ENCODE peak calls at places on chromosomes 12 and 14, in four cellular contexts. K is naive thymus-derived CD4-positive, alpha-beta T cell; Z is DMS 273 treated with DMSO at 0.1 percent for 48 hours; C is choroid plexus epithelial cell. T is an unnamed sample.
A peak's percentile ranks its signal among the peaks of the same experiment; 100 is the strongest.

GRCh38 chr14:89000007-89000942 is 175.8 kb downstream of the TTC8 start:
- DNase-seq in K (no peak), Z (peak; percentile 95), C (peak; percentile 98), T (peak; percentile 23)

GRCh38 chr12:126874427-126875026 is 1392.4 kb upstream of the TMEM132C start:
- DNase-seq in K (peak; percentile 58), Z (peak; percentile 0), C (peak; percentile 4), T (peak; percentile 28)

GRCh38 chr12:56941299-56942017 is 7.2 kb upstream of the SDR9C7 start:
- DNase-seq in K (no peak), Z (no peak), C (peak; percentile 84), T (peak; percentile 69)

GRCh38 chr12:56684745-56685369 is 3.2 kb downstream of the PTGES3 start:
- DNase-seq in K (no peak), Z (no peak), C (no peak), T (no peak)

GRCh38 chr14:22159968-22160367 is 429.1 kb downstream of the DAD1 start:
- DNase-seq in K (no peak), Z (no peak), C (no peak), T (no peak)

GRCh38 chr12:108634225-108634795 is 616 bp upstream of the SELPLG start:
- DNase-seq in K (no peak), Z (no peak), C (no peak), T (peak; percentile 62)

GRCh38 chr12:92827836-92828431 is 101.2 kb downstream of the EEA1 start:
- DNase-seq in K (no peak), Z (no peak), C (peak; percentile 77), T (no peak)

GRCh38 chr14:40870252-40870651 is 736.4 kb upstream of the LRFN5 start:
- DNase-seq in K (no peak), Z (peak; percentile 10), C (no peak), T (no peak)

GRCh38 chr12:72234871-72235270 is 37.3 kb upstream of the TRHDE start:
- DNase-seq in K (no peak), Z (no peak), C (peak; percentile 30), T (no peak)

GRCh38 chr12:117686911-117687377 is 281.8 kb downstream of the KSR2 start:
- DNase-seq in K (no peak), Z (no peak), C (no peak), T (no peak)

GRCh38 chr12:24078318-24078765 is 128.9 kb upstream of the SOX5 start:
- DNase-seq in K (no peak), Z (no peak), C (peak; percentile 35), T (no peak)

GRCh38 chr12:77521458-77522115 is 309.1 kb upstream of the NAV3 start:
- DNase-seq in K (no peak), Z (no peak), C (no peak), T (no peak)

GRCh38 chr12:114835031-114835430 is 151.1 kb upstream of the TBX3 start:
- DNase-seq in K (no peak), Z (no peak), C (peak; percentile 86), T (no peak)

GRCh38 chr12:19572920-19573558 is 133.7 kb downstream of the AEBP2 start:
- DNase-seq in K (no peak), Z (no peak), C (peak; percentile 82), T (no peak)

GRCh38 chr14:50001146-50001998 is 108.5 kb downstream of the ARF6 start:
- DNase-seq in K (peak; percentile 73), Z (no peak), C (peak; percentile 72), T (no peak)

GRCh38 chr12:94621662-94622359 is 28.5 kb downstream of the TMCC3 start:
- DNase-seq in K (peak; percentile 29), Z (no peak), C (peak; percentile 72), T (no peak)

GRCh38 chr12:110039085-110039807 is 9.1 kb downstream of the C12orf76 start:
- DNase-seq in K (no peak), Z (no peak), C (peak; percentile 94), T (no peak)

GRCh38 chr14:100771121-100771800 is 44.6 kb downstream of the DLK1 start:
- DNase-seq in K (no peak), Z (no peak), C (no peak), T (no peak)

GRCh38 chr12:3747976-3748619 is 4.8 kb downstream of the CRACR2A start:
- DNase-seq in K (no peak), Z (no peak), C (no peak), T (no peak)